ENCODE peak calls at places on chromosomes 6 and 20, in seven cellular contexts. N is endothelial cell; D is choroid plexus epithelial cell; C is GM23248; A is mammary epithelial cell; T is progenitor cell of endocrine pancreas; E is stimulated activated CD4-positive, alpha-beta T cell treated with anti-CD3 and anti-CD28 coated beads, Interleukin-1b, Interleukin-23, amount 100 ng/mL, for 1 hour. Z is an unnamed sample.

GRCh38 chr6:106630366-106630765 is 988 bp downstream of the QRSL1 start:
- DNase-seq in N (no peak), D (no peak), C (no peak), A (no peak), T (no peak), E (no peak), Z (no peak)

GRCh38 chr6:38638941-38639497 is 710 bp downstream of the BTBD9 start:
- DNase-seq in N (peak), D (peak), C (peak), A (peak), T (peak), E (peak), Z (peak)

GRCh38 chr6:139943391-139943790 is 568.9 kb upstream of the CITED2 start:
- DNase-seq in N (no peak), D (peak), C (peak), A (peak), T (no peak), E (no peak), Z (no peak)

GRCh38 chr20:35871311-35871771 is 83.0 kb downstream of the SCAND1 start:
- DNase-seq in N (no peak), D (peak), C (peak), A (peak), T (no peak), E (no peak), Z (no peak)

GRCh38 chr6:44456070-44456965 is 68.8 kb downstream of the CDC5L start:
- DNase-seq in N (peak), D (peak), C (peak), A (peak), T (no peak), E (no peak), Z (peak)

GRCh38 chr20:31842471-31843157 is 2.8 kb downstream of the FOXS1 start:
- DNase-seq in N (no peak), D (peak), C (peak), A (no peak), T (no peak), E (no peak), Z (peak)

GRCh38 chr6:158850807-158851115 is 31.6 kb upstream of the EZR start:
- DNase-seq in N (no peak), D (peak), C (peak), A (no peak), T (no peak), E (no peak), Z (no peak)

GRCh38 chr20:61173966-61174725 is 77.9 kb upstream of the CDH4 start:
- DNase-seq in N (no peak), D (no peak), C (peak), A (peak), T (no peak), E (no peak), Z (no peak)

GRCh38 chr20:20413801-20414200 is 45.9 kb downstream of the INSM1 start:
- DNase-seq in N (no peak), D (no peak), C (peak), A (no peak), T (no peak), E (no peak), Z (peak)

Z was measured in glutamatergic neuron.